ENCODE peak calls at places on chromosomes 16 and 17, in six cellular contexts. One of them, this sample, is unnamed.

GRCh38 chr16:85381738-85382592 is 231.2 kb upstream of the GSE1 start:
- DNase-seq in naive thymus-derived CD4-positive, alpha-beta T cell: no peak
- DNase-seq in Right ventricle myocardium superior: no peak
- DNase-seq in HFF-Myc: no peak
- DNase-seq in GM12865: no peak
- DNase-seq in stimulated activated CD4-positive, alpha-beta T cell treated with anti-CD3 and anti-CD28 coated beads, Interleukin-2, amount 100 ng/mL, for 48 hours: no peak
- DNase-seq in this sample: no peak

GRCh38 chr17:66677201-66677981 is 157.5 kb upstream of the CACNG5 start:
- DNase-seq in naive thymus-derived CD4-positive, alpha-beta T cell: no peak
- DNase-seq in Right ventricle myocardium superior: no peak
- DNase-seq in HFF-Myc: no peak
- DNase-seq in GM12865: no peak
- DNase-seq in stimulated activated CD4-positive, alpha-beta T cell treated with anti-CD3 and anti-CD28 coated beads, Interleukin-2, amount 100 ng/mL, for 48 hours: no peak
- DNase-seq in this sample: no peak

GRCh38 chr17:77483128-77483598 is 342.4 kb downstream of the SEC14L1 start:
- DNase-seq in naive thymus-derived CD4-positive, alpha-beta T cell: no peak
- DNase-seq in Right ventricle myocardium superior: peak; percentile 24
- DNase-seq in HFF-Myc: no peak
- DNase-seq in GM12865: no peak
- DNase-seq in stimulated activated CD4-positive, alpha-beta T cell treated with anti-CD3 and anti-CD28 coated beads, Interleukin-2, amount 100 ng/mL, for 48 hours: no peak
- DNase-seq in this sample: no peak

GRCh38 chr16:87350681-87351319 is 32.8 kb downstream of the FBXO31 start:
- DNase-seq in naive thymus-derived CD4-positive, alpha-beta T cell: no peak
- DNase-seq in Right ventricle myocardium superior: peak; percentile 46
- DNase-seq in HFF-Myc: peak; percentile 48
- DNase-seq in GM12865: no peak
- DNase-seq in stimulated activated CD4-positive, alpha-beta T cell treated with anti-CD3 and anti-CD28 coated beads, Interleukin-2, amount 100 ng/mL, for 48 hours: no peak
- DNase-seq in this sample: no peak

GRCh38 chr17:50947844-50948514 is 81.8 kb upstream of the TOB1 start:
- DNase-seq in naive thymus-derived CD4-positive, alpha-beta T cell: no peak
- DNase-seq in Right ventricle myocardium superior: peak; percentile 80
- DNase-seq in HFF-Myc: no peak
- DNase-seq in GM12865: no peak
- DNase-seq in stimulated activated CD4-positive, alpha-beta T cell treated with anti-CD3 and anti-CD28 coated beads, Interleukin-2, amount 100 ng/mL, for 48 hours: no peak
- DNase-seq in this sample: peak; percentile 32

GRCh38 chr16:57720142-57720575 is 15.4 kb upstream of the KATNB1 start:
- DNase-seq in naive thymus-derived CD4-positive, alpha-beta T cell: no peak
- DNase-seq in Right ventricle myocardium superior: peak; percentile 62
- DNase-seq in HFF-Myc: peak; percentile 19
- DNase-seq in GM12865: peak; percentile 70
- DNase-seq in stimulated activated CD4-positive, alpha-beta T cell treated with anti-CD3 and anti-CD28 coated beads, Interleukin-2, amount 100 ng/mL, for 48 hours: peak; percentile 35
- DNase-seq in this sample: no peak

GRCh38 chr17:48546924-48547838 is 2.3 kb upstream of the HOXB2 start:
- DNase-seq in naive thymus-derived CD4-positive, alpha-beta T cell: no peak
- DNase-seq in Right ventricle myocardium superior: no peak
- DNase-seq in HFF-Myc: no peak
- DNase-seq in GM12865: no peak
- DNase-seq in stimulated activated CD4-positive, alpha-beta T cell treated with anti-CD3 and anti-CD28 coated beads, Interleukin-2, amount 100 ng/mL, for 48 hours: no peak
- DNase-seq in this sample: no peak

GRCh38 chr16:56669005-56669839 is at the start of gene MT1H:
- DNase-seq in naive thymus-derived CD4-positive, alpha-beta T cell: no peak
- DNase-seq in Right ventricle myocardium superior: no peak
- DNase-seq in HFF-Myc: no peak
- DNase-seq in GM12865: no peak
- DNase-seq in stimulated activated CD4-positive, alpha-beta T cell treated with anti-CD3 and anti-CD28 coated beads, Interleukin-2, amount 100 ng/mL, for 48 hours: no peak
- DNase-seq in this sample: no peak

GRCh38 chr17:7851438-7852261 is 3.2 kb upstream of the TMEM88 start:
- DNase-seq in naive thymus-derived CD4-positive, alpha-beta T cell: peak; percentile 94
- DNase-seq in Right ventricle myocardium superior: peak; percentile 92
- DNase-seq in HFF-Myc: no peak
- DNase-seq in GM12865: peak; percentile 96
- DNase-seq in stimulated activated CD4-positive, alpha-beta T cell treated with anti-CD3 and anti-CD28 coated beads, Interleukin-2, amount 100 ng/mL, for 48 hours: peak; percentile 94
- DNase-seq in this sample: no peak

GRCh38 chr17:55334881-55335523 is 70.2 kb downstream of the HLF start:
- DNase-seq in naive thymus-derived CD4-positive, alpha-beta T cell: no peak
- DNase-seq in Right ventricle myocardium superior: no peak
- DNase-seq in HFF-Myc: no peak
- DNase-seq in GM12865: no peak
- DNase-seq in stimulated activated CD4-positive, alpha-beta T cell treated with anti-CD3 and anti-CD28 coated beads, Interleukin-2, amount 100 ng/mL, for 48 hours: no peak
- DNase-seq in this sample: no peak

GRCh38 chr17:21106316-21106715 is 20.4 kb upstream of the DHRS7B start:
- DNase-seq in naive thymus-derived CD4-positive, alpha-beta T cell: no peak
- DNase-seq in Right ventricle myocardium superior: no peak
- DNase-seq in HFF-Myc: no peak
- DNase-seq in GM12865: no peak
- DNase-seq in stimulated activated CD4-positive, alpha-beta T cell treated with anti-CD3 and anti-CD28 coated beads, Interleukin-2, amount 100 ng/mL, for 48 hours: no peak
- DNase-seq in this sample: no peak

GRCh38 chr17:34542700-34543336 is 36.6 kb upstream of the TMEM132E start:
- DNase-seq in naive thymus-derived CD4-positive, alpha-beta T cell: peak; percentile 35
- DNase-seq in Right ventricle myocardium superior: no peak
- DNase-seq in HFF-Myc: no peak
- DNase-seq in GM12865: peak; percentile 53
- DNase-seq in stimulated activated CD4-positive, alpha-beta T cell treated with anti-CD3 and anti-CD28 coated beads, Interleukin-2, amount 100 ng/mL, for 48 hours: peak; percentile 59
- DNase-seq in this sample: peak; percentile 15

GRCh38 chr17:72182256-72182890 is 61.6 kb downstream of the SOX9 start:
- DNase-seq in naive thymus-derived CD4-positive, alpha-beta T cell: no peak
- DNase-seq in Right ventricle myocardium superior: no peak
- DNase-seq in HFF-Myc: no peak
- DNase-seq in GM12865: no peak
- DNase-seq in stimulated activated CD4-positive, alpha-beta T cell treated with anti-CD3 and anti-CD28 coated beads, Interleukin-2, amount 100 ng/mL, for 48 hours: no peak
- DNase-seq in this sample: no peak